ENCODE peak calls at places on chromosomes 12 and 14, in four cellular contexts. X is GM23338, N is H1, H is sigmoid colon. Z is an unnamed sample. For H3K4me1, the result is how much of the 10 kb centered on the place peaks cover.

GRCh38 chr12:94832780-94833760 is 170.4 kb downstream of the NDUFA12 start:
- DNase-seq in X (peak), H (no peak), N (peak), Z (peak)

GRCh38 chr12:121791671-121792496 is 1.6 kb downstream of the RHOF start:
- DNase-seq in N (no peak), H (no peak), X (no peak), Z (no peak)

GRCh38 chr14:89598548-89599186 is 181.6 kb upstream of the FOXN3 start:
- DNase-seq in N (no peak), H (no peak), X (no peak), Z (no peak)

GRCh38 chr14:62947291-62947690 is 98.0 kb downstream of the KCNH5 start:
- DNase-seq in N (no peak), H (no peak), X (no peak), Z (no peak)

GRCh38 chr14:67557118-67557517 is 24.0 kb downstream of the PLEKHH1 start:
- DNase-seq in H (no peak), N (no peak), X (peak), Z (no peak)

GRCh38 chr14:101077511-101078074 is 174.1 kb upstream of the RTL1 start:
- DNase-seq in X (peak), H (peak), N (peak), Z (peak)

GRCh38 chr14:93736378-93737014 is 51.8 kb downstream of the PRIMA1 start:
- DNase-seq in X (peak), N (no peak), H (no peak), Z (no peak)

GRCh38 chr12:47799357-47799955 is 20.2 kb downstream of the HDAC7 start:
- DNase-seq in H (peak), N (no peak), X (no peak), Z (no peak)

GRCh38 chr12:91851741-91852477 is 293.7 kb downstream of the BTG1 start:
- DNase-seq in H (no peak), N (no peak), X (no peak), Z (no peak)

GRCh38 chr12:124142395-124143005 is 152.4 kb upstream of the RFLNA start:
- DNase-seq in H (no peak), X (no peak), N (no peak), Z (no peak)

GRCh38 chr12:124136796-124137195 is 158.1 kb upstream of the RFLNA start:
- DNase-seq in N (no peak), X (no peak), H (no peak), Z (no peak)

GRCh38 chr12:124143726-124144125 is 151.2 kb upstream of the RFLNA start:
- DNase-seq in H (no peak), N (no peak), X (no peak), Z (peak)

GRCh38 chr12:124140889-124141550 is 153.9 kb upstream of the RFLNA start:
- DNase-seq in X (peak), H (no peak), N (peak), Z (no peak)
- H3K27ac ChIP-seq in X (peak), H (no peak), N (peak), Z (no peak)

DNA sequence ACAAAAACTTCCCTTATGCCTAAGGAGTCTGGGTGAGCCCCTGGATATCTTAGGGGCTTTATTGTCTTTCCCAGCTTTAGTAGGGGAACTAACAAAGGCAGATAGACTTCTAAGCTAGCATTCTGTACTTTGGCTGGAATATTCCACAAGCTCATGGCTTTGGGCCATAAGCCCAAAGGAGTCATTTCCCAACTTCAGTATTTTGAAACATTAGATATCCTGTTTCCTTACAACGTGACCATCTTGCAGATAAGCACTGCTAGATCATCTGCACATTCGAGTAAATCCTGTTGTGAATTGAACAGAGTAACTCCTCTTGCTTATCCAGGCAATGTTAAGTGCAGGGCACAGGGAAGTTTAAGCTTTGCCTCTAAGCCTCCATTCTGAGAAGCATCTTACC is 70.6 kb upstream of the ACTN1 start:
- DNase-seq in N (no peak), X (no peak), H (peak), Z (no peak)
- TF ChIP-seq POLR2AphosphoS5 in N (no peak), X (no peak), H (peak), Z (peak)

GRCh38 chr12:101619026-101619827 is 24.5 kb downstream of the MYBPC1 start:
- DNase-seq in H (no peak), N (no peak), X (no peak), Z (no peak)
- H3K4me1 ChIP-seq in H (under half), N (under half), X (under half), Z (under half)

GRCh38 chr12:43921666-43922337 is 85.9 kb downstream of the TMEM117 start:
- DNase-seq in N (no peak), X (peak), H (no peak), Z (no peak)
- H3K27ac ChIP-seq in N (peak), X (peak), H (no peak), Z (no peak)

GRCh38 chr14:77026166-77026929 is 2.2 kb downstream of the IRF2BPL start:
- DNase-seq in X (peak), N (no peak), H (peak), Z (peak)

GRCh38 chr14:77024171-77024627 is 4.3 kb downstream of the IRF2BPL start:
- DNase-seq in X (peak), N (no peak), H (peak), Z (peak)

GRCh38 chr14:77022219-77022852 is 6.2 kb downstream of the IRF2BPL start:
- DNase-seq in X (no peak), H (no peak), N (no peak), Z (no peak)

GRCh38 chr14:77025744-77026165 is 2.8 kb downstream of the IRF2BPL start:
- DNase-seq in X (peak), N (no peak), H (no peak), Z (no peak)

DNA sequence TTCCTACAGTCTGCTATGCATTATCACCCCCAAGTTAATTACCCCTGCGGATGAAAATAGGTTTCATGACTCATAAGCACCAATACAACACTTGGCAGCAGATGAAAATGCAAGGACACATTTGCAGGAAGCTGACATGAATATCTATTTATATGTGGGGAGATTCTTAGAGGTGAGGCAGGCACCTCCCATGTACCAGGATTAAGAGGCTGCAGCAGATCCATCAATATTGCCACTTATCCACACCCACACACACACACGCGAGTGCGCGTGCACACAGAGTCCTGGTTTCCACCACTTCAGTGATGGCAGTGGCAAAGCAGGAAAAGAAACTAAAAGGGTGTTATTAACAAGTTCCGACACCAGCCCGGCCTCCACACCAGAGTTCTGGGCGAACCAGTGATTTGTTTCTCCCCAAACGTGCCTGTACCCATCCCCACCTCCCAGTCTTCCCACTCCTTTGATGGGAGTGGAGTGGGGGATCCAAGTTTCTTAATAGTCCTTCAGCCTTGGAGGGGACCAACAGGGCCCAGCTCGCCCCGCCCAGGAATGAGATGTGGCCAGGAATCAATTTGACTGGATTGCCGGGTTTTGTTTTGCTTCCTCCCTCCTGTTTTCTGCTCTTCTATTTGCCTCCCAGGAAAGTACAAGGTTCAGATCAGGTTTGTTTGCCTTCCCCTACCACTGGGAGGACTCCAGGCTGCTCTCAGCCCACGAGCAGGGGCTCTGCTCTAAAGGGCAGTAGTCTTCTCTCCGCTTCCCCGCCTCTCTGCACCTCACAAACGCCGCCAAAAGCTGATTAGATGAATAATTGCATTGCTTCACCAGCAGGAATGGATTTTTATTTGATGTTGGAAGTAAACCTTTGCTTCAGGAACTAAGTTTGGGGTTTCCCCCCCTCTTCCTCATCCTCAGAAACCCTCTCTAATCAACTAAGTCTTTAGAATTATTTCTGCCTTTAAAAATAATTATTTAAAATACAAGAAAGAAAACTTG is 5.2 kb downstream of the IRF2BPL start:
- DNase-seq in H (peak), X (peak), N (no peak), Z (no peak)
- TF ChIP-seq POLR2AphosphoS5 in H (no peak), X (peak), N (no peak), Z (no peak)

GRCh38 chr14:69665596-69665995 is 54.2 kb downstream of the SUSD6 start:
- DNase-seq in X (no peak), H (no peak), N (no peak), Z (no peak)
- H3K4me1 ChIP-seq in X (under half), H (half or more), N (under half), Z (half or more)

DNA sequence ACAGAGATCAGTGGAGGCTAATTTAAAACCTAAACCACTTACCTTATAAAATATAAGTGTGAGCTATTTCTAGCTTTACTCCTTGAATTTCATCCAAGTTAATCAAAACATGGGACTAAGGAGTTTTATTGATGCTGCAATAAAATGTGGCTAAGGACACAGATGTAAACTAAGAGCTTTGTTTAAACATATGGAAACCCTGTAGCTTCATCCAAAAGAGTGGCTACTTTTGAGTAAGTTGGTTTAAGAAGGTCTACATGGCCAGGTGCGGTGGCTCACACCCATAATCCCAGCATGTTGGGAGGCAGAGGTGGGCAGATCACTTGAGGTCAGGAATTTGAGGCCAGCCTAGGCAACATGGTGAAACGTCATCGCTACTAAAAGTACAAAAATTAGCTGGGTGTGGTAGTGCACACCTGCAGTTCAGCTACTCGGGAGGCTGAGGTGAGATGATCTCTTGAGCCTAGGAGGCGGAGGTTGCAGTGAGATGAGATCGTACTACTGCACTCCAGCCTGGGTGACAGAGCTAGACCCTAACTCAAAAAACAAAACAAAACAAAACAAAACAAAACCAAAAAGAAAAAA is 40.4 kb downstream of the TCHP start:
- DNase-seq in N (no peak), X (no peak), H (no peak), Z (no peak)
- H3K27ac ChIP-seq in N (no peak), X (no peak), H (no peak), Z (no peak)

GRCh38 chr14:23008836-23009235 is 1.1 kb downstream of the C14orf93 start:
- DNase-seq in X (no peak), N (no peak), H (no peak), Z (no peak)

GRCh38 chr14:23009483-23009938 is 432 bp downstream of the C14orf93 start:
- DNase-seq in N (no peak), H (no peak), X (no peak), Z (no peak)

GRCh38 chr14:23013056-23014054 is 3.4 kb upstream of the C14orf93 start:
- DNase-seq in N (no peak), X (no peak), H (no peak), Z (no peak)

GRCh38 chr14:23006544-23007419 is 3.2 kb downstream of the C14orf93 start:
- DNase-seq in N (peak), H (peak), X (peak), Z (peak)

GRCh38 chr14:23009939-23010718 is at the start of gene C14orf93:
- DNase-seq in N (no peak), X (peak), H (peak), Z (peak)
- TF ChIP-seq POLR2AphosphoS5 in N (no peak), X (no peak), H (peak), Z (no peak)

Z was measured in upper lobe of left lung.